ENCODE peak calls at places on chromosomes 13 and 19, in six cellular contexts. R, A, F, X, T and U are unnamed samples.

GRCh38 chr19:9940778-9941177 is 4.5 kb upstream of the OLFM2 start:
- DNase-seq in R (peak; percentile 61), A (no peak), F (no peak), X (no peak), T (no peak), U (peak; percentile 76)

GRCh38 chr19:28785961-28786360 is 427.0 kb downstream of the UQCRFS1 start:
- DNase-seq in R (no peak), A (no peak), F (no peak), X (no peak), T (no peak), U (no peak)

GRCh38 chr13:76009491-76009890 is 373.4 kb downstream of the LMO7 start:
- DNase-seq in R (peak; percentile 35), A (no peak), F (no peak), X (no peak), T (no peak), U (peak; percentile 12)

GRCh38 chr19:31818740-31819228 is 469.5 kb upstream of the TSHZ3 start:
- DNase-seq in R (no peak), A (no peak), F (no peak), X (no peak), T (no peak), U (no peak)

GRCh38 chr19:2121416-2122051 is 24.8 kb downstream of the IZUMO4 start:
- DNase-seq in R (no peak), A (no peak), F (no peak), X (no peak), T (no peak), U (no peak)

GRCh38 chr19:38666662-38667448 is 19.4 kb downstream of the ACTN4 start:
- DNase-seq in R (peak; percentile 92), A (no peak), F (peak; percentile 26), X (no peak), T (no peak), U (peak; percentile 96)

GRCh38 chr13:36428083-36428482 is 4.2 kb upstream of the CCNA1 start:
- DNase-seq in R (no peak), A (no peak), F (no peak), X (no peak), T (no peak), U (peak; percentile 36)

GRCh38 chr13:38173403-38173802 is 176.2 kb upstream of the UFM1 start:
- DNase-seq in R (no peak), A (no peak), F (no peak), X (no peak), T (no peak), U (no peak)

GRCh38 chr13:96780105-96780504 is 214.2 kb downstream of the OXGR1 start:
- DNase-seq in R (no peak), A (no peak), F (no peak), X (no peak), T (no peak), U (no peak)